ENCODE peak calls at places on chromosomes 3 and 15, in nine cellular contexts. H, X, K, Y, A, E, R, D and C are unnamed samples.
A peak's percentile ranks its signal among the peaks of the same experiment; 100 is the strongest.

GRCh38 chr3:8938021-8938420 is 25.3 kb downstream of the RAD18 start:
- DNase-seq in H (peak; percentile 45), X (no peak), K (no peak), Y (no peak), A (no peak), E (peak; percentile 42), R (no peak), D (no peak), C (no peak)

GRCh38 chr15:67495585-67495984 is 25.3 kb upstream of the C15orf61 start:
- DNase-seq in H (no peak), X (no peak), K (no peak), Y (no peak), A (no peak), E (no peak), R (no peak), D (no peak), C (no peak)

GRCh38 chr3:69102384-69102783 is 17.6 kb downstream of the ARL6IP5 start:
- DNase-seq in H (no peak), X (no peak), K (no peak), Y (no peak), A (no peak), E (no peak), R (no peak), D (no peak), C (no peak)

GRCh38 chr3:42507252-42507651 is 4.8 kb downstream of the VIPR1 start:
- DNase-seq in H (no peak), X (no peak), K (peak; percentile 86), Y (no peak), A (peak; percentile 61), E (no peak), R (peak; percentile 59), D (peak; percentile 79), C (no peak)

GRCh38 chr3:149879872-149880271 is 66.9 kb downstream of the RNF13 start:
- DNase-seq in H (peak; percentile 24), X (peak; percentile 46), K (peak; percentile 41), Y (peak; percentile 71), A (peak; percentile 71), E (peak; percentile 78), R (peak; percentile 84), D (peak; percentile 34), C (no peak)

GRCh38 chr3:60610441-60611112 is 640.7 kb downstream of the FHIT start:
- DNase-seq in H (no peak), X (peak; percentile 70), K (peak; percentile 49), Y (no peak), A (peak; percentile 81), E (peak; percentile 65), R (peak; percentile 81), D (peak; percentile 29), C (no peak)

GRCh38 chr15:60400957-60401356 is 3.2 kb upstream of the ANXA2 start:
- DNase-seq in H (no peak), X (no peak), K (no peak), Y (no peak), A (no peak), E (no peak), R (no peak), D (no peak), C (no peak)

GRCh38 chr15:80780416-80781221 is 1.4 kb downstream of the CEMIP start:
- DNase-seq in H (peak; percentile 47), X (peak; percentile 53), K (peak; percentile 72), Y (no peak), A (no peak), E (peak; percentile 53), R (peak; percentile 91), D (peak; percentile 48), C (no peak)

GRCh38 chr3:134640872-134641470 is 9.9 kb downstream of the KY start:
- DNase-seq in H (peak; percentile 26), X (no peak), K (peak; percentile 22), Y (peak; percentile 6), A (no peak), E (peak; percentile 42), R (no peak), D (peak; percentile 41), C (no peak)

DNA sequence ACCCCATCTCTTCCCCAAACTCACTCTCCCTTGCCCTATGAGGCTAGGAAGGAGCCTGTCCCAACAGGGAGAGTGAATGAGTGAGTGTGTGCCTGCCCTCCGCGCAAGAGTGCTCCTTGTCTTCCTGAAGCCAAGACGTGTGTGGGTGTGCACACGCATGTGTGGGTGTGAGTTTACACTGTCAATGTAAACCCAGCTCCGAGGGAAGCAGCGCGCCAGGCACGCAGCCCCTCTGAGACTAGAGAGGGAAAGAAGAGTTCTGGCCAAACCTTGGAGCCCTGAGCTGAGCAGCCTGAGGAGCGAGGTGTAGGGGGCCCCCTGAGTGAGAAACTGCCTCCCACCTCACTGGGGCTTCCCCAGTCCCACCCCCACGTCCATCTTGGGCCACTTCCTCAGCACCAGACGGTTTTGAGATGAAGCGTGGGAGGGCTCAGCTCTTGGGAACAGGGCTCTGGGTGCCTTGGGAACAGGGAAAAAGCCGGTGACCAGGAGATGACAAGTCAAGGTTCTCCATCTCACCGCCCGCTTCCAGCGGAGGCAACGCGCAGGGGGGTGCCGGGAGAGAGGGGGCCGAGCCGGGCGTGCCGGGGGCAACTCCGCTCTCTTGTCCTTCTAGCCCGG is 5.1 kb downstream of the MECOM start:
- DNase-seq in H (no peak), X (no peak), K (no peak), Y (no peak), A (no peak), E (peak; percentile 45), R (peak; percentile 85), D (peak; percentile 52), C (no peak)
- H3K4me3 ChIP-seq in H (no peak overlapping the region), X (peak overlapping the region; percentile 85), K (no peak overlapping the region), Y (no peak overlapping the region), A (no peak overlapping the region), E (peak overlapping the region; percentile 23), R (peak overlapping the region; percentile 78), D (peak overlapping the region; percentile 37), C (no peak overlapping the region)

DNA sequence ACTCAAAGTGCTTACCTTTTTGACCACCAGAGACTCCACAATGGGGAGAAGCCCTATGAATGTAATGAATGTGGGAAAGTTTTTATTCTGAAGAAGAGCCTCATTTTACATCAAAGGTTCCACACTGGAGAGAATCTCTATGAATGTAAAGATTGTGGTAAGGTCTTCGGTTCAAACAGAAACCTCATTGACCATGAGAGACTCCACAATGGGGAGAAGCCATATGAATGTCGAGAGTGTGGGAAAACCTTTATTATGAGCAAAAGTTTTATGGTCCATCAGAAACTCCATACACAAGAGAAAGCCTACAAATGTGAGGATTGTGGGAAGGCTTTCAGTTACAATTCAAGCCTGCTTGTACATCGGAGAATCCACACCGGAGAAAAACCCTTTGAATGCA is 5.5 kb upstream of the ZNF35 start:
- DNase-seq in H (no peak), X (no peak), K (no peak), Y (no peak), A (no peak), E (no peak), R (no peak), D (no peak), C (no peak)
- H3K9me3 ChIP-seq in H (no peaks in the 10 kb centered on the region), X (peaks cover 82% of the 10 kb centered on the region), K (peaks cover 18% of the 10 kb centered on the region), Y (peaks cover 10% of the 10 kb centered on the region), A (no peaks in the 10 kb centered on the region), E (peaks cover 7% of the 10 kb centered on the region), R (peaks cover 7% of the 10 kb centered on the region), D (peaks cover 77% of the 10 kb centered on the region), C (peaks cover 41% of the 10 kb centered on the region)

DNA sequence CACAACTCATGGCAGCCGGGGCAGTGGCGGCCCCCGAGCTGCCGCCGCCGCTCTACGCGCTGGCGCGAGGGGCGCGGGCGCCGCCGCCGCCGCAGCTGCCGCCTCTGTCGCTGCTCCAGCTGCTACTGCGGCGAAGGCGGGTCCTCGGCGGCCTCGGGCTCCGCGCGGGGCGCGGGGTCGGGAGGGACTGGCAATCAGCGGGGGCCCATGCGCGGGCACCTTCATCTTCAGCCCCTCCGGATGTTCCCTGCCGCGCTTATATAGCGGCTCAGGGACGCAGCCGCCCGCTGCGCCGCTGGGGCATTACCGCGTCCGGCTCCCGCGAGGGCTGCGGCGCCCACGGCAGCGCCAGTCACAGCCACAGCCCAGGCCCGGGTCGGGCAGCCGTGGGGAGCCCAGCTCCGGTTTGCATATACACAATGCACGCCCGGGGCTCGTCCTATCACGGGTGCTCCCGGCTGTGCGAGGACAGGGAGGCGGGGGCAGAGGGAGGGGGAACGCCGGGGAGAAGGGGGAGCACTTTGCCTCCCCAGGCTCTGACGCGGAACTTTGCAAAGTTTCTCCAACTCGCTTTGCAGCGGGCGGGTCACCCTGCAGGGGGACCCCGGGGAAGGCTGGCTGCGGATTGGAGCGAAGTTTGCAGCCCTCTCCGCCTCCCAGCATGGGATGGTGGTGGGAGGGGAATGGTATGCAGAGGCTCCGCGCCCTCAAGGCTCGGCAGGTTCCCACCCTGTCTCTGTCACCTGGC is at the start of gene VGLL3:
- DNase-seq in H (no peak), X (peak; percentile 63), K (peak; percentile 55), Y (no peak), A (peak; percentile 93), E (peak; percentile 90), R (peak; percentile 92), D (peak; percentile 49), C (no peak)
- H3K4me3 ChIP-seq in H (peak within 1 kb of the TSS; percentile 37), X (peak within 1 kb of the TSS; percentile 71), K (peak within 1 kb of the TSS; percentile 46), Y (peak within 1 kb of the TSS; percentile 87), A (peak within 1 kb of the TSS; percentile 81), E (peak within 1 kb of the TSS; percentile 79), R (peak within 1 kb of the TSS; percentile 80), D (peak within 1 kb of the TSS; percentile 67), C (no peak within 1 kb of the TSS)

DNA sequence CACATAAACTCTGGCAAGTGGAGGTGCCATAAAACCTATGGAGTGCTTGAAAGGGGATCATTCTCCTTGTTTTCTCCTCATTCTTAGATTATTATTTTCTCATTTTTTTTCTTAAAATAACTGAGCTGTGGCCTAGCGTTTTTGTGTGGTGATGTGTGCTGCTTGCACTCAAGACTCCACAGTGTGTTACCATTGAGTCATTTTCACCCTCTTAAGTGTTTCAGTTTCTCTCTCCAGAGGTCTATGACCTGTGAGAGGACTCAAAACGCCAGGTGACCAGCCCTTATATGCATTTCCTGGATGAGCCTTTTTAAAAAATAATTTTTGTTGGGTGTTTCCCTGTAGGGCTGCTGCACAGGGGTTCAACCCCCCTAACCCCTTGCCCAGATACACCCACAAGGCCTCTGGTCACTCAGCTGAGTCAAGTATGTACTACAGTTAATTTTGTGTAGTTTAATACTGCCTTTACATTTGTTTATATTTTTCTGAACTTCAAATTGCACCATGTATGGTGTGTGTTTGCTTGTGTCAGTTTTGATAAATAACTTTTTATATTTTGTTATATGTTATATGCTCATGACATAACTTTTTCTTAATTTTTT is 15.4 kb upstream of the BTLA start:
- DNase-seq in H (no peak), X (no peak), K (no peak), Y (no peak), A (no peak), E (no peak), R (no peak), D (no peak), C (no peak)
- H3K9me3 ChIP-seq in H (no peaks in the 10 kb centered on the region), X (peaks cover 12% of the 10 kb centered on the region), K (no peaks in the 10 kb centered on the region), Y (no peaks in the 10 kb centered on the region), A (no peaks in the 10 kb centered on the region), E (no peaks in the 10 kb centered on the region), R (no peaks in the 10 kb centered on the region), D (no peaks in the 10 kb centered on the region), C (no peaks in the 10 kb centered on the region)

GRCh38 chr3:64152100-64152499 is 73.2 kb downstream of the PRICKLE2 start:
- DNase-seq in H (no peak), X (no peak), K (no peak), Y (no peak), A (peak; percentile 86), E (peak; percentile 94), R (no peak), D (no peak), C (no peak)
- H3K4me3 ChIP-seq in H (no peak overlapping the region), X (no peak overlapping the region), K (no peak overlapping the region), Y (no peak overlapping the region), A (no peak overlapping the region), E (no peak overlapping the region), R (no peak overlapping the region), D (no peak overlapping the region), C (no peak overlapping the region)